ENCODE peak calls at places on chromosomes 13 and 19, in four cellular contexts. P is body of pancreas, N is RWPE1, X is cardiac muscle cell. K is an unnamed sample.

GRCh38 chr19:16319466-16319865 is 5.2 kb upstream of the KLF2 start:
- DNase-seq in P (no peak), N (no peak), X (no peak), K (no peak)

GRCh38 chr13:52924241-52925148 is 76.1 kb upstream of the PCDH8 start:
- DNase-seq in P (no peak), N (no peak), X (peak; percentile 26), K (no peak)

GRCh38 chr13:92187378-92187989 is 789.1 kb downstream of the GPC5 start:
- DNase-seq in X (peak; percentile 52), N (peak; percentile 4), P (peak; percentile 29), K (peak; percentile 28)

GRCh38 chr19:39448271-39448670 is 2.9 kb downstream of the SUPT5H start:
- DNase-seq in P (no peak), N (no peak), X (no peak), K (no peak)

GRCh38 chr19:3699071-3699740 is 1.1 kb downstream of the PIP5K1C start:
- DNase-seq in P (peak; percentile 50), X (no peak), N (no peak), K (peak; percentile 48)

GRCh38 chr13:74687452-74688180 is 553.4 kb upstream of the KLF12 start:
- DNase-seq in X (no peak), P (no peak), N (no peak), K (no peak)

GRCh38 chr13:54742984-54743383 is 1714.4 kb downstream of the OLFM4 start:
- DNase-seq in N (no peak), X (no peak), P (no peak), K (no peak)

GRCh38 chr19:5332501-5332900 is 8.1 kb downstream of the PTPRS start:
- DNase-seq in N (no peak), P (no peak), X (no peak), K (no peak)

GRCh38 chr13:47218611-47219010 is 321.8 kb upstream of the HTR2A start:
- DNase-seq in N (no peak), P (no peak), X (no peak), K (no peak)

GRCh38 chr13:49495783-49496762 is at the start of gene PHF11:
- DNase-seq in X (peak; percentile 64), N (peak; percentile 58), P (peak; percentile 90), K (peak; percentile 80)

GRCh38 chr19:1862424-1863307 is 713 bp downstream of the KLF16 start:
- DNase-seq in X (peak; percentile 60), N (no peak), P (peak; percentile 40), K (no peak)

GRCh38 chr13:101065314-101065713 is 351.0 kb downstream of the NALCN start:
- DNase-seq in X (no peak), N (no peak), P (no peak), K (no peak)

GRCh38 chr19:53631949-53632407 is at the start of gene DPRX:
- DNase-seq in N (no peak), P (no peak), X (no peak), K (no peak)

GRCh38 chr19:18682807-18683108 is 722 bp upstream of the CRTC1 start:
- DNase-seq in N (no peak), X (no peak), P (no peak), K (no peak)

GRCh38 chr19:5644051-5644450 is 21.2 kb downstream of the SAFB start:
- DNase-seq in X (no peak), N (no peak), P (no peak), K (no peak)

GRCh38 chr13:94987869-94988268 is 275.5 kb upstream of the SOX21 start:
- DNase-seq in N (no peak), X (no peak), P (no peak), K (no peak)

GRCh38 chr19:17548145-17548544 is 7.3 kb upstream of the COLGALT1 start:
- DNase-seq in N (no peak), P (no peak), X (no peak), K (no peak)

GRCh38 chr19:5104871-5105351 is 136.0 kb downstream of the KDM4B start:
- DNase-seq in X (no peak), N (no peak), P (peak; percentile 98), K (no peak)

GRCh38 chr13:95706356-95706755 is 29.4 kb downstream of the DNAJC3 start:
- DNase-seq in N (no peak), P (no peak), X (no peak), K (no peak)

GRCh38 chr13:19845758-19846157 is 17.7 kb downstream of the ZMYM5 start:
- DNase-seq in P (peak; percentile 15), N (peak; percentile 97), X (no peak), K (peak; percentile 23)

GRCh38 chr19:9913237-9914000 is 22.9 kb downstream of the OLFM2 start:
- DNase-seq in N (no peak), P (peak; percentile 31), X (peak; percentile 71), K (no peak)

GRCh38 chr13:30132623-30133553 is 174.5 kb downstream of the KATNAL1 start:
- DNase-seq in X (peak; percentile 94), N (peak; percentile 80), P (peak; percentile 96), K (peak; percentile 100)

GRCh38 chr13:106493569-106493968 is 41.9 kb downstream of the EFNB2 start:
- DNase-seq in P (no peak), N (no peak), X (no peak), K (no peak)

GRCh38 chr19:45468159-45468651 is 409 bp downstream of the FOSB start:
- DNase-seq in N (no peak), X (peak; percentile 44), P (peak; percentile 46), K (peak; percentile 49)

DNA sequence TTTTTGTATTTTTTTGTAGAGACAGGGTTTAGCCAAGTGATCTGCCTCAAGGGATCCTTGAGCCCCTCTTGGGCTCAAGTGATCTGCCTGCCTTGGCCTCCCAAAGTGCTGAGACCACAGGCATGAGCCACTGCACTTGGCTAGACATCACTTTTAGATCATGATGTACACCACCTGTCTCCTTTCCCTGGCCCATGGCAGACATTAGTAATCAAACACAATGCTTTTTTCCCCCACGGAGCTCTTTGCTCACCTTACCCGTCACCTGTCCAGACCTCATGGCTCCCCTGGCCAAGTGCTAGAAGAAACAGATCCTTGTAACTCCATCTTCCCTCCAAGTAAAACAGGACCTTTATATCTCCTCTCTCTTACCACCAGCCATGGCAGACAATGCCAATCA is 18.4 kb downstream of the NUMBL start:
- DNase-seq in P (no peak), X (no peak), N (no peak), K (no peak)
- H3K27ac ChIP-seq in P (no peak overlapping the region), X (no peak overlapping the region), N (peak overlapping the region; percentile 13), K (no peak overlapping the region)

GRCh38 chr19:7657047-7657779 is 11.6 kb upstream of the RETN start:
- DNase-seq in X (no peak), N (no peak), P (no peak), K (no peak)
- H3K27ac ChIP-seq in X (no peak overlapping the region), N (no peak overlapping the region), P (no peak overlapping the region), K (no peak overlapping the region)

GRCh38 chr19:42287017-42287825 is 14.7 kb upstream of the PRR19 start:
- DNase-seq in X (no peak), P (no peak), N (no peak), K (no peak)
- H3K27ac ChIP-seq in X (no peak overlapping the region), P (no peak overlapping the region), N (peak overlapping the region; percentile 100), K (no peak overlapping the region)

GRCh38 chr13:110340812-110341444 is 33.8 kb downstream of the COL4A2 start:
- DNase-seq in P (peak; percentile 50), N (no peak), X (peak; percentile 28), K (peak; percentile 54)
- H3K27ac ChIP-seq in P (peak overlapping the region; percentile 55), N (peak overlapping the region; percentile 57), X (peak overlapping the region; percentile 78), K (peak overlapping the region; percentile 69)

GRCh38 chr13:34935841-34936240 is 6.2 kb upstream of the NBEA start:
- DNase-seq in N (no peak), X (no peak), P (no peak), K (no peak)
- H3K27ac ChIP-seq in N (no peak overlapping the region), X (no peak overlapping the region), P (no peak overlapping the region), K (no peak overlapping the region)

GRCh38 chr19:46727757-46728156 is 10.8 kb upstream of the PRKD2 start:
- DNase-seq in X (no peak), N (no peak), P (no peak), K (no peak)
- H3K27ac ChIP-seq in X (no peak overlapping the region), N (peak overlapping the region; percentile 45), P (no peak overlapping the region), K (no peak overlapping the region)